ENCODE peak calls at places on chromosomes 1 and 21, in eight cellular contexts. B, Z, G, K, I, H, R and A are unnamed samples.

GRCh38 chr1:18481190-18481920 is 625 bp downstream of the KLHDC7A start:
- DNase-seq in B (no peak), Z (no peak), G (no peak), K (no peak), I (no peak), H (no peak), R (no peak), A (no peak)

GRCh38 chr1:204299828-204300365 is 59.8 kb downstream of the PLEKHA6 start:
- DNase-seq in B (no peak), Z (no peak), G (no peak), K (no peak), I (no peak), H (no peak), R (no peak), A (no peak)

GRCh38 chr1:29133861-29134694 is 10.4 kb upstream of the TMEM200B start:
- DNase-seq in B (no peak), Z (no peak), G (no peak), K (no peak), I (no peak), H (no peak), R (no peak), A (no peak)

GRCh38 chr21:43303240-43304178 is 123.4 kb downstream of the SIK1 start:
- DNase-seq in B (no peak), Z (no peak), G (no peak), K (no peak), I (no peak), H (no peak), R (no peak), A (no peak)

GRCh38 chr1:66704177-66704880 is 47.9 kb upstream of the DYNLT5 start:
- DNase-seq in B (no peak), Z (no peak), G (no peak), K (no peak), I (no peak), H (no peak), R (no peak), A (no peak)

GRCh38 chr1:20426923-20427322 is 59.1 kb downstream of the CAMK2N1 start:
- DNase-seq in B (peak), Z (peak), G (no peak), K (peak), I (no peak), H (no peak), R (peak), A (no peak)

GRCh38 chr1:156241926-156242325 is at the start of gene BGLAP:
- DNase-seq in B (no peak), Z (no peak), G (no peak), K (no peak), I (no peak), H (no peak), R (no peak), A (no peak)

GRCh38 chr1:214427871-214428277 is 123.5 kb downstream of the PTPN14 start:
- DNase-seq in B (peak), Z (peak), G (peak), K (peak), I (peak), H (peak), R (peak), A (no peak)

GRCh38 chr1:145895471-145895870 is 9.8 kb upstream of the ANKRD35 start:
- DNase-seq in B (no peak), Z (no peak), G (no peak), K (no peak), I (no peak), H (no peak), R (no peak), A (no peak)

GRCh38 chr1:198125995-198126758 is 30.6 kb upstream of the NEK7 start:
- DNase-seq in B (no peak), Z (no peak), G (no peak), K (no peak), I (no peak), H (no peak), R (no peak), A (no peak)